ENCODE peak calls at places on chromosomes 5 and 9, in seven cellular contexts. J is ovary, D is dorsolateral prefrontal cortex, W is lower lobe of right lung, Q is breast epithelium, T is IMR-90, X is H1. Y is an unnamed sample.

GRCh38 chr5:176818391-176819098 is 8.2 kb downstream of the UNC5A start:
- DNase-seq in Q (no peak), J (no peak), X (no peak), D (no peak), T (no peak), W (no peak), Y (no peak)

GRCh38 chr9:132114102-132114707 is 34.5 kb upstream of the MED27 start:
- DNase-seq in D (no peak), W (peak), T (peak), J (peak), Q (peak), X (peak), Y (peak)

GRCh38 chr5:15525679-15526275 is 25.8 kb downstream of the FBXL7 start:
- DNase-seq in W (no peak), T (peak), Q (no peak), X (no peak), J (no peak), D (no peak), Y (no peak)

GRCh38 chr9:33192493-33193245 is 25.5 kb upstream of the B4GALT1 start:
- DNase-seq in Q (no peak), T (no peak), D (no peak), X (no peak), J (no peak), W (no peak), Y (no peak)

GRCh38 chr5:111755942-111756353 is 1.0 kb downstream of the NREP start:
- DNase-seq in W (no peak), X (no peak), T (peak), Q (no peak), J (no peak), D (no peak), Y (no peak)

GRCh38 chr9:135517407-135517822 is 3.8 kb upstream of the LCN1 start:
- DNase-seq in J (no peak), Q (no peak), X (peak), T (no peak), D (no peak), W (no peak), Y (no peak)

GRCh38 chr5:116365006-116365496 is 209.6 kb downstream of the SEMA6A start:
- DNase-seq in J (no peak), Q (no peak), W (no peak), T (no peak), X (no peak), D (no peak), Y (no peak)

GRCh38 chr9:87639949-87640348 is 86.0 kb upstream of the CTSL start:
- DNase-seq in T (no peak), Q (no peak), X (no peak), J (no peak), W (no peak), D (no peak), Y (no peak)

GRCh38 chr5:78647411-78647818 is 1.2 kb downstream of the LHFPL2 start:
- DNase-seq in D (no peak), W (no peak), Q (no peak), J (peak), X (no peak), T (peak), Y (peak)

GRCh38 chr9:38068616-38068865 is 486 bp downstream of the SHB start:
- DNase-seq in Q (no peak), J (no peak), X (no peak), W (no peak), D (no peak), T (peak), Y (peak)

GRCh38 chr5:125316913-125317545 is 570.6 kb upstream of the ZNF608 start:
- DNase-seq in T (no peak), J (no peak), D (no peak), Q (no peak), X (no peak), W (no peak), Y (no peak)

GRCh38 chr5:31783246-31783645 is 144.3 kb downstream of the PDZD2 start:
- DNase-seq in J (no peak), W (no peak), X (no peak), T (no peak), D (no peak), Q (no peak), Y (no peak)

GRCh38 chr5:62937661-62938558 is 359.3 kb downstream of the LRRC70 start:
- DNase-seq in J (no peak), Q (no peak), D (no peak), X (no peak), T (peak), W (no peak), Y (no peak)

GRCh38 chr5:64954518-64954917 is 185.8 kb downstream of the CWC27 start:
- DNase-seq in X (no peak), W (no peak), D (no peak), Q (no peak), J (no peak), T (no peak), Y (no peak)

GRCh38 chr9:77807295-77807694 is 159.2 kb upstream of the GNA14 start:
- DNase-seq in Q (no peak), T (peak), D (no peak), X (no peak), J (no peak), W (no peak), Y (no peak)

GRCh38 chr5:103259705-103260355 is 1.3 kb downstream of the MACIR start:
- DNase-seq in J (no peak), T (peak), Q (no peak), W (no peak), D (peak), X (peak), Y (no peak)

GRCh38 chr9:96661711-96662110 is 6.6 kb upstream of the PRXL2C start:
- DNase-seq in J (no peak), X (no peak), D (no peak), W (no peak), Q (no peak), T (peak), Y (no peak)

GRCh38 chr5:170293273-170293672 is 4.3 kb downstream of the LCP2 start:
- DNase-seq in D (no peak), Q (no peak), J (no peak), T (no peak), W (peak), X (no peak), Y (no peak)

GRCh38 chr9:127283917-127284316 is 19.3 kb downstream of the GARNL3 start:
- DNase-seq in W (no peak), J (peak), X (no peak), Q (no peak), D (peak), T (peak), Y (no peak)

GRCh38 chr5:89246252-89246651 is 363.3 kb upstream of the MEF2C start:
- DNase-seq in X (no peak), T (peak), J (no peak), Q (no peak), W (no peak), D (no peak), Y (no peak)

GRCh38 chr5:43608406-43608805 is 5.4 kb downstream of the NNT start:
- DNase-seq in X (no peak), Q (no peak), J (no peak), T (peak), W (no peak), D (no peak), Y (no peak)

DNA sequence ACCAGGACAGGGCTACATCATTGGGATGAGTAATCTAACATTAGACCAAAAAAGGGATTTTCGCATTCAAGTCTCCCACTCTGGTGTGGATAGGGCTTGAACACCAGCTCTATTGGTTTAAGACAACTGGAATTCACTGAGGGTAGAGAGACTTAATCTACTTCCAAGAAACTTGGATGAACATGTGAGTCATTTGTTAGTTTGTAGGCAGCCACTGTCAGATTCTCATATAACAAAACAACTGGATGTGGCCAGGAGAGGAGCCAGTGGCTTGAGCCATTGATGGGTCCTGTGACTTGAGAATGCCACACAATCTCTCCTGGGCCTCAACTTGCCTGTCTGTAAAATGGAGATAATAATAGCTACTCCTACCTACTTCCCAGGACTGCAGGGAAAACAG is 16.5 kb downstream of the FAT2 start:
- DNase-seq in J (no peak), D (no peak), T (no peak), Q (no peak), W (no peak), X (no peak), Y (no peak)
- H3K27ac ChIP-seq in J (no peak), D (no peak), T (no peak), Q (no peak), W (no peak), X (no peak), Y (no peak)

GRCh38 chr5:18742830-18743229 is 1108.6 kb downstream of the TAF11L14 start:
- DNase-seq in J (no peak), T (no peak), D (no peak), X (no peak), W (no peak), Q (no peak), Y (no peak)

GRCh38 chr5:18744990-18745590 is 1110.8 kb downstream of the TAF11L14 start:
- DNase-seq in T (no peak), D (no peak), J (no peak), Q (no peak), X (no peak), W (no peak), Y (no peak)

GRCh38 chr5:18745591-18745987 is 1111.3 kb downstream of the TAF11L14 start:
- DNase-seq in T (no peak), W (no peak), X (no peak), Q (no peak), J (no peak), D (no peak), Y (no peak)

GRCh38 chr5:18744441-18744840 is 1110.2 kb downstream of the TAF11L14 start:
- DNase-seq in W (no peak), T (no peak), Q (no peak), X (no peak), J (no peak), D (no peak), Y (no peak)

GRCh38 chr5:18745988-18746615 is 1111.8 kb downstream of the TAF11L14 start:
- DNase-seq in J (no peak), Q (no peak), X (no peak), W (no peak), D (no peak), T (no peak), Y (no peak)
- H3K4me3 ChIP-seq in J (peak), Q (peak), X (no peak), W (peak), D (peak), T (no peak), Y (no peak)

GRCh38 chr9:93672622-93673270 is 96.4 kb downstream of the PHF2 start:
- DNase-seq in D (peak), X (no peak), Q (peak), T (no peak), W (no peak), J (no peak), Y (peak)

GRCh38 chr9:93674580-93675335 is 98.4 kb downstream of the PHF2 start:
- DNase-seq in D (peak), Q (peak), X (peak), J (peak), W (peak), T (no peak), Y (peak)

GRCh38 chr9:93673844-93674334 is 97.5 kb downstream of the PHF2 start:
- DNase-seq in W (no peak), D (peak), X (no peak), Q (peak), J (no peak), T (no peak), Y (peak)

GRCh38 chr9:93675336-93676150 is 99.2 kb downstream of the PHF2 start:
- DNase-seq in X (peak), D (peak), T (no peak), Q (peak), J (peak), W (peak), Y (peak)

GRCh38 chr9:93673271-93673843 is 97.0 kb downstream of the PHF2 start:
- DNase-seq in D (peak), Q (peak), T (no peak), J (peak), X (peak), W (no peak), Y (no peak)
- H3K27ac ChIP-seq in D (no peak), Q (no peak), T (no peak), J (no peak), X (no peak), W (no peak), Y (no peak)

GRCh38 chr5:141419074-141419880 is 1.6 kb upstream of the PCDHGA11 start:
- DNase-seq in Q (no peak), D (no peak), W (no peak), J (no peak), T (no peak), X (no peak), Y (no peak)
- H3K4me3 ChIP-seq in Q (no peak), D (no peak), W (no peak), J (no peak), T (no peak), X (no peak), Y (no peak)

GRCh38 chr5:72815580-72816296 is 723 bp upstream of the TNPO1 start:
- DNase-seq in D (no peak), T (no peak), Q (no peak), J (no peak), W (no peak), X (no peak), Y (no peak)

GRCh38 chr5:72816297-72817075 is at the start of gene TNPO1:
- DNase-seq in X (peak), Q (peak), T (peak), J (peak), W (peak), D (peak), Y (peak)

GRCh38 chr5:72814104-72814503 is 2.4 kb upstream of the TNPO1 start:
- DNase-seq in J (no peak), Q (no peak), W (no peak), D (no peak), X (no peak), T (no peak), Y (no peak)

GRCh38 chr5:72817076-72817476 is 615 bp downstream of the TNPO1 start:
- DNase-seq in W (peak), Q (peak), T (peak), X (no peak), J (peak), D (peak), Y (peak)

DNA sequence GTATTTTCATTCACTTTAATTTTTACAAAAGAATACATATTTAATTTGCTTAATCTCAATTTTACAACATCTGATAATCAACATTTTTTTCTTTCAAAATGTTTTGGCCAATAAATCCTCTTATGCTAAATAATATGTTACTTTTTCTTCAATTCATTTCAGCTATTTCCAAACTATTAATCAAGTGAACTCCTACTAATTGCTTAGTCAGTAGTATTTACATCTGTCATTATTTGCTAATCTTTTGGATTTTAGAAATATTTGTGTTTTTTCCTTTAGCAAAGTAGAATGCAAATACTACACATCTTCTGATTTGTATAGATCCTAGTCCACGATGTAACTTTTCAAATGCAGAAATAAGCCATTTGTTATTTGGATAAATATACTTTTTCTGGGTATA is 1.6 kb upstream of the TNPO1 start:
- DNase-seq in Q (no peak), W (no peak), D (no peak), X (no peak), J (no peak), T (no peak), Y (no peak)
- H3K27ac ChIP-seq in Q (no peak), W (no peak), D (no peak), X (no peak), J (no peak), T (no peak), Y (peak)

GRCh38 chr5:143228597-143229293 is 174.7 kb downstream of the NR3C1 start:
- DNase-seq in T (no peak), D (no peak), J (no peak), Q (no peak), W (no peak), X (no peak), Y (no peak)

GRCh38 chr5:143230676-143230996 is 172.8 kb downstream of the NR3C1 start:
- DNase-seq in D (no peak), T (no peak), W (no peak), J (no peak), X (no peak), Q (no peak), Y (no peak)

GRCh38 chr5:143231426-143231825 is 172.1 kb downstream of the NR3C1 start:
- DNase-seq in J (no peak), T (peak), Q (no peak), X (no peak), W (no peak), D (no peak), Y (no peak)

GRCh38 chr5:143229426-143229895 is 174.0 kb downstream of the NR3C1 start:
- DNase-seq in W (no peak), D (no peak), J (no peak), X (no peak), Q (no peak), T (no peak), Y (no peak)

GRCh38 chr5:143229896-143230675 is 173.4 kb downstream of the NR3C1 start:
- DNase-seq in Q (no peak), T (no peak), D (peak), J (no peak), X (no peak), W (no peak), Y (peak)
- H3K4me3 ChIP-seq in Q (no peak), T (no peak), D (no peak), J (no peak), X (no peak), W (no peak), Y (no peak)

GRCh38 chr9:21835111-21835510 is 32.7 kb downstream of the MTAP start:
- DNase-seq in T (no peak), Q (no peak), J (no peak), X (no peak), W (no peak), D (no peak), Y (no peak)
- H3K27ac ChIP-seq in T (no peak), Q (no peak), J (no peak), X (no peak), W (no peak), D (no peak), Y (no peak)

Y was measured in body of pancreas.